ENCODE peak calls at places on chromosomes 12 and 14, in eight cellular contexts. D, M, J, H, F, O, V and C are unnamed samples.

GRCh38 chr14:68479247-68479646 is 313.6 kb downstream of the ZFP36L1 start:
- DNase-seq in D (no peak), M (no peak), J (no peak), H (no peak), F (no peak), O (peak), V (no peak), C (peak)

GRCh38 chr12:12503384-12504078 is 59.1 kb downstream of the DUSP16 start:
- DNase-seq in D (no peak), M (peak), J (no peak), H (no peak), F (no peak), O (no peak), V (no peak), C (no peak)

GRCh38 chr14:57060276-57060956 is 208.3 kb downstream of the EXOC5 start:
- DNase-seq in D (peak), M (no peak), J (no peak), H (no peak), F (no peak), O (peak), V (no peak), C (no peak)

GRCh38 chr14:103232338-103232808 is 101.7 kb upstream of the EIF5 start:
- DNase-seq in D (no peak), M (no peak), J (no peak), H (no peak), F (no peak), O (no peak), V (no peak), C (no peak)

GRCh38 chr12:100827901-100828520 is 33.4 kb downstream of the ANO4 start:
- DNase-seq in D (peak), M (no peak), J (peak), H (no peak), F (no peak), O (peak), V (peak), C (peak)

GRCh38 chr14:41605550-41606248 is 977 bp upstream of the LRFN5 start:
- DNase-seq in D (no peak), M (no peak), J (peak), H (no peak), F (peak), O (peak), V (no peak), C (peak)

GRCh38 chr14:60958146-60958545 is 22.7 kb downstream of the TRMT5 start:
- DNase-seq in D (no peak), M (no peak), J (no peak), H (no peak), F (no peak), O (no peak), V (no peak), C (peak)

GRCh38 chr12:19856389-19856788 is 417.1 kb downstream of the AEBP2 start:
- DNase-seq in D (no peak), M (no peak), J (no peak), H (no peak), F (no peak), O (peak), V (peak), C (no peak)

GRCh38 chr12:90951418-90952110 is 3.4 kb downstream of the CCER1 start:
- DNase-seq in D (no peak), M (no peak), J (no peak), H (no peak), F (no peak), O (no peak), V (no peak), C (no peak)

GRCh38 chr14:54676822-54677708 is 110.1 kb downstream of the SAMD4A start:
- DNase-seq in D (no peak), M (no peak), J (peak), H (no peak), F (no peak), O (peak), V (no peak), C (peak)

GRCh38 chr12:59715434-59715833 is 119.6 kb downstream of the SLC16A7 start:
- DNase-seq in D (no peak), M (no peak), J (no peak), H (no peak), F (no peak), O (no peak), V (no peak), C (no peak)

GRCh38 chr12:25996677-25997076 is 38.2 kb downstream of the RASSF8 start:
- DNase-seq in D (no peak), M (no peak), J (no peak), H (no peak), F (no peak), O (no peak), V (no peak), C (no peak)

GRCh38 chr12:4049566-4050080 is 176.4 kb upstream of the PARP11 start:
- DNase-seq in D (no peak), M (no peak), J (no peak), H (no peak), F (no peak), O (no peak), V (no peak), C (no peak)

GRCh38 chr12:288687-289086 is 26.1 kb upstream of the SLC6A13 start:
- DNase-seq in D (no peak), M (no peak), J (no peak), H (no peak), F (peak), O (no peak), V (no peak), C (no peak)

GRCh38 chr12:58889557-58889956 is 30.7 kb downstream of the LRIG3 start:
- DNase-seq in D (no peak), M (no peak), J (no peak), H (no peak), F (no peak), O (no peak), V (no peak), C (no peak)

GRCh38 chr12:5493018-5493417 is 61.1 kb downstream of the NTF3 start:
- DNase-seq in D (no peak), M (no peak), J (no peak), H (no peak), F (no peak), O (no peak), V (no peak), C (peak)

GRCh38 chr14:67133595-67134441 is 55.4 kb upstream of the GARIN2 start:
- DNase-seq in D (no peak), M (no peak), J (no peak), H (no peak), F (no peak), O (no peak), V (no peak), C (no peak)

GRCh38 chr12:123232472-123232806 is 502 bp downstream of the MPHOSPH9 start:
- DNase-seq in D (no peak), M (no peak), J (no peak), H (no peak), F (no peak), O (no peak), V (no peak), C (no peak)

GRCh38 chr12:91383106-91383505 is 200.5 kb upstream of the DCN start:
- DNase-seq in D (no peak), M (no peak), J (no peak), H (no peak), F (no peak), O (no peak), V (no peak), C (peak)

GRCh38 chr14:88955470-88955869 is 131.0 kb downstream of the TTC8 start:
- DNase-seq in D (no peak), M (no peak), J (no peak), H (no peak), F (no peak), O (no peak), V (no peak), C (no peak)

GRCh38 chr12:6700646-6701051 is at the start of gene PIANP:
- DNase-seq in D (no peak), M (peak), J (peak), H (peak), F (peak), O (peak), V (no peak), C (peak)

GRCh38 chr14:54211562-54212308 is 185.1 kb upstream of the CDKN3 start:
- DNase-seq in D (no peak), M (no peak), J (no peak), H (no peak), F (no peak), O (no peak), V (no peak), C (no peak)

GRCh38 chr12:69254046-69254445 is 14.7 kb downstream of the CPSF6 start:
- DNase-seq in D (peak), M (no peak), J (no peak), H (peak), F (no peak), O (peak), V (peak), C (peak)

GRCh38 chr12:132262256-132263060 is 66.9 kb downstream of the GALNT9 start:
- DNase-seq in D (no peak), M (no peak), J (no peak), H (no peak), F (no peak), O (no peak), V (no peak), C (no peak)

GRCh38 chr12:3464561-3464960 is 26.4 kb upstream of the PRMT8 start:
- DNase-seq in D (no peak), M (no peak), J (no peak), H (no peak), F (no peak), O (no peak), V (no peak), C (no peak)

GRCh38 chr14:27327095-27327494 is 729.3 kb upstream of the NOVA1 start:
- DNase-seq in D (no peak), M (no peak), J (no peak), H (no peak), F (no peak), O (no peak), V (no peak), C (no peak)

GRCh38 chr14:101083564-101084435 is 180.3 kb upstream of the RTL1 start:
- DNase-seq in D (no peak), M (no peak), J (no peak), H (no peak), F (no peak), O (no peak), V (no peak), C (no peak)

GRCh38 chr12:68420225-68421008 is 88.3 kb upstream of the MDM1 start:
- DNase-seq in D (no peak), M (no peak), J (no peak), H (no peak), F (no peak), O (peak), V (no peak), C (no peak)

GRCh38 chr12:120861074-120861795 is 42.9 kb downstream of the SPPL3 start:
- DNase-seq in D (no peak), M (no peak), J (no peak), H (no peak), F (no peak), O (no peak), V (no peak), C (no peak)

GRCh38 chr12:62250671-62251608 is 9.3 kb upstream of the USP15 start:
- DNase-seq in D (peak), M (no peak), J (no peak), H (no peak), F (no peak), O (no peak), V (peak), C (no peak)

GRCh38 chr14:67529947-67530935 is 2.8 kb upstream of the PLEKHH1 start:
- DNase-seq in D (no peak), M (no peak), J (no peak), H (no peak), F (no peak), O (no peak), V (no peak), C (no peak)

GRCh38 chr14:51121096-51121495 is 26.2 kb upstream of the TRIM9 start:
- DNase-seq in D (no peak), M (no peak), J (no peak), H (no peak), F (no peak), O (no peak), V (peak), C (no peak)

GRCh38 chr14:63563370-63564026 is 20.3 kb upstream of the PPP2R5E start:
- DNase-seq in D (no peak), M (no peak), J (no peak), H (no peak), F (no peak), O (peak), V (no peak), C (peak)

GRCh38 chr12:5395443-5396401 is 36.2 kb upstream of the NTF3 start:
- DNase-seq in D (no peak), M (no peak), J (no peak), H (no peak), F (no peak), O (no peak), V (no peak), C (peak)

GRCh38 chr12:53935562-53936341 is 2.9 kb upstream of the HOXC13 start:
- DNase-seq in D (no peak), M (no peak), J (no peak), H (no peak), F (no peak), O (no peak), V (no peak), C (peak)

GRCh38 chr14:97179573-97179972 is 382.4 kb downstream of the VRK1 start:
- DNase-seq in D (no peak), M (no peak), J (no peak), H (no peak), F (no peak), O (no peak), V (peak), C (no peak)

GRCh38 chr14:43539210-43539609 is 967.9 kb downstream of the FSCB start:
- DNase-seq in D (peak), M (no peak), J (no peak), H (no peak), F (no peak), O (peak), V (no peak), C (peak)

GRCh38 chr12:58443273-58443980 is 476.9 kb downstream of the LRIG3 start:
- DNase-seq in D (peak), M (no peak), J (no peak), H (no peak), F (no peak), O (peak), V (peak), C (peak)

GRCh38 chr12:91874086-91874865 is 271.4 kb downstream of the BTG1 start:
- DNase-seq in D (no peak), M (no peak), J (no peak), H (no peak), F (no peak), O (no peak), V (no peak), C (no peak)